ENCODE peak calls at places on chromosomes 1 and 21, in five cellular contexts. Q is H1, O is mesenchymal stem cell, X is neuronal stem cell, W is IMR-90. G is an unnamed sample.

GRCh38 chr1:28104866-28105467 is 16.6 kb upstream of the EYA3 start:
- DNase-seq in O (peak; percentile 79), W (peak; percentile 76), Q (peak; percentile 81), X (peak; percentile 42), G (peak; percentile 96)

GRCh38 chr1:186974774-186975181 is 146.0 kb downstream of the PLA2G4A start:
- DNase-seq in Q (no peak), X (no peak), O (peak; percentile 97), W (peak; percentile 99), G (no peak)

GRCh38 chr1:89936694-89937093 is 58.2 kb upstream of the ZNF326 start:
- DNase-seq in X (no peak), O (no peak), Q (no peak), W (no peak), G (no peak)

GRCh38 chr1:212977781-212978645 is 27.7 kb downstream of the VASH2 start:
- DNase-seq in W (peak; percentile 19), X (no peak), Q (no peak), O (no peak), G (peak; percentile 21)

GRCh38 chr1:68384321-68384813 is 65.4 kb downstream of the RPE65 start:
- DNase-seq in O (peak; percentile 100), X (no peak), Q (no peak), W (peak; percentile 100), G (no peak)

GRCh38 chr1:218431476-218431875 is 86.3 kb downstream of the TGFB2 start:
- DNase-seq in O (no peak), X (no peak), W (no peak), Q (no peak), G (no peak)

GRCh38 chr1:6188466-6188865 is 8.3 kb upstream of the CHD5 start:
- DNase-seq in Q (no peak), X (no peak), W (no peak), O (no peak), G (no peak)

GRCh38 chr1:201535046-201535777 is 3.7 kb upstream of the NAV1 start:
- DNase-seq in O (peak; percentile 84), Q (no peak), W (peak; percentile 68), X (no peak), G (no peak)

GRCh38 chr1:10668241-10668761 is 128.1 kb downstream of the CASZ1 start:
- DNase-seq in O (peak; percentile 77), W (no peak), Q (no peak), X (no peak), G (no peak)

GRCh38 chr1:23090056-23090455 is 70.8 kb downstream of the KDM1A start:
- DNase-seq in X (no peak), W (no peak), O (no peak), Q (no peak), G (no peak)

GRCh38 chr1:223853275-223853674 is 7.5 kb upstream of the TP53BP2 start:
- DNase-seq in W (peak; percentile 66), O (no peak), X (no peak), Q (no peak), G (no peak)

DNA sequence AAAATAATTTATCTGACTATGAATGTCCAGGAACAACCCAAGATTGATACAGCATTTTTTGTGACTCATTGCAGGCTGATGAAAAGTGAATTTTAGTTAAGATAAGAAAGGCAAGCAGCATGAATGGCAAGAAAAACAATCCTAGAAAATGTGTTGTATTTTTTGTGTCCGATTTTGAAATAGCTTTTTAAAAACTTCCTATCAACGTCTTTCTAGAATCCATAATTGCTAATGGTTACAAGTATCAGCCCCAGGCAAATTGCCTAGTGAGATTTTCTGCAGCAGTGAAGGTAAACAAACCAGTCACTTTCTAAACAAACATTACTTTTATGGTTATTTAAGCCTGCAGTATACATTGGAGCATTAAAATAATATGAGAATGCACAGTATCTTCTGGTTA is 251.7 kb downstream of the PTPRC start:
- DNase-seq in X (no peak), Q (no peak), O (peak; percentile 61), W (peak; percentile 71), G (no peak)
- H2AFZ ChIP-seq in X (no peak overlapping the region), Q (no peak overlapping the region), O (no peak overlapping the region), W (no peak overlapping the region), G (no peak overlapping the region)

GRCh38 chr1:37853157-37853556 is 6.2 kb downstream of the MTF1 start:
- DNase-seq in W (no peak), Q (no peak), O (no peak), X (no peak), G (no peak)
- H2BK120ac ChIP-seq in W (no peak overlapping the region), Q (no peak overlapping the region), O (no peak overlapping the region), X (no peak overlapping the region), G (no peak overlapping the region)

DNA sequence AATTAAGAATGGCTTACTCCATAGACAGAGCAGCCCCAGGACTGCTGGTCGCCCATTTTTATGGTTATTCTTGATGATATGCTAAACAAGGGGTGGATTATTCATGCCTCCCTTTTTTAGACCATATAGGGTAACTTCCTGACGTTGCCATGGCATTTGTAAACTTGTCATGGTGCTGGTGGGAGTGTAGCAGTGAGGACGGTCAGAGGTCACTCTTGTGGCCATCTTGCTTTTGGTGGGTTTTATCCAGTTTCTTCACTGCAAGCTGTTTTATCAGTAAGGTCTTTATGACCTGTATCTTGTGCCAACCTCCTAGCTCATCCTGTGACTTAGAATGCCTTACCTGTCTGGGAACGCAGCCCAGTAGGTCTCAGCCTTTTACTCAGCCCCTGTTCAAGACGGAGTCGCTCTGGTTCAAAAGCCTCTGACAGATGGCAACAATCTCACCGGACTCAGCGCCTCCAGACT is 5.2 kb upstream of the AGPAT3 start:
- DNase-seq in O (peak; percentile 51), Q (no peak), X (no peak), W (no peak), G (no peak)
- H2AFZ ChIP-seq in O (no peak overlapping the region), Q (no peak overlapping the region), X (peak overlapping the region; percentile 75), W (peak overlapping the region; percentile 25), G (no peak overlapping the region)

DNA sequence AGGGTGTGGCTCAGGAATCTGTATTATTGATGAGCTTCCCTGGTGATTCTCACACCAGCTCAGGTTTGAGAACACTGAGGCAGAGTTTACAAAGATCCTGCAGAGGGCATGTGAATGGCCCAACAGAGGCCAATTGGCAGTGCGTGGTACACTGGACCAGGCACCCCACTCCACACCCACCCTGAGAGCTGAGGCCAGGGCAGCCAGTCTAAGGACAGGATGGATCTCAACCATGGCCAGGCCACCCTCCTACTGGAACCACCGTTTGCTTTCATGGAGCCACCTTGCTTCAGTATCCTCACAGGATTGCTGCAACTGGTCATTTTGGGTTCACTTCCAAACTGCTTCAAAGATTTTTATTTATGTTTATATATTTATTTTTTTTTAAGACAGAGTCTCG is 7.3 kb upstream of the RASSF5 start:
- DNase-seq in X (no peak), O (no peak), Q (no peak), W (no peak), G (no peak)
- H2BK120ac ChIP-seq in X (no peak overlapping the region), O (no peak overlapping the region), Q (no peak overlapping the region), W (no peak overlapping the region), G (no peak overlapping the region)

DNA sequence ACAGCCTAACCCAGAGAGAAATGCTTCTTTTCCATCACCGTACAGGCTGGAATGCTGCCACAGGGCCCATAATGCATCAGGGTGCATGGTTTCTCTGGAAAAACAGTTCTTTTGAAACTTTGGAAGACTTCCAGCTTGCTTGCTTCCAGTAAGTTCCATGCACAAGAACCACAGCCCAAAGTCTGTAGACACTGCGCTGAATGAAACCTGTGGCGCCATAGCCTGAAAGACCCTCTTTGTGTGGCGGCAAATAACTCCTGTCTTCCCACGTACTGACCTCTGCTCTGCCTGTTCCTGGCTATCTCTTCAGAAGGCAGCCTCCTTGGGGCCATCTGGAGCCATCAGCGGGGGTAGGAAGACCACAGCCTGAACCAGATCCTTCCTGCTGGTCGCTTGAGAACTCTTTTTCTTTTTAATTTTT is 15.1 kb downstream of the MIIP start:
- DNase-seq in Q (no peak), X (no peak), W (peak; percentile 44), O (peak; percentile 30), G (no peak)
- H2AFZ ChIP-seq in Q (no peak overlapping the region), X (peak overlapping the region; percentile 55), W (no peak overlapping the region), O (no peak overlapping the region), G (no peak overlapping the region)

DNA sequence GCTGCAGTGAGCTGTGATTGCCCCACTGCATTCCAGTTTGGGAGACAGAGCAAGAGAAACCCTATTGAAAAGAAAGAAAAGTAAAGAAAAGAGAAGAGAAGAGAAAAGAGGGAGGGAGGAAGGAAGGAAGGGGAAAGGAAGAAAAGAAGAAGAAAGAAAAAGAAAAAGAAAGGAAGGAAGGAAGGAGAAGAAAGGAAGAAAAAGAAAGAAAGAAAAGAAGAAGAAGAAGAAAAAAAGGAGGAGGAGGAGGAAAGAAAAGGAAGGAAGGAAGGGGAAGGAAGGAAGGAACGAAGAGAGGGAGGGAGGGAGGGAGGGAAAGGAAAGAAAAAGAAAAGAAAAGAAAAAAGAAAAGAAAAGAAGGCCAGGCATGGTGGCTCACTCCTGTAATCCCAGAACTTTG is 10.2 kb downstream of the SLC5A9 start:
- DNase-seq in O (no peak), Q (no peak), X (no peak), W (no peak), G (no peak)
- H2BK120ac ChIP-seq in O (no peak overlapping the region), Q (no peak overlapping the region), X (no peak overlapping the region), W (no peak overlapping the region), G (no peak overlapping the region)

GRCh38 chr1:167116174-167116573 is 22.3 kb downstream of the STYXL2 start:
- DNase-seq in O (no peak), W (no peak), X (no peak), Q (no peak), G (no peak)

GRCh38 chr1:167119696-167120095 is 25.8 kb downstream of the STYXL2 start:
- DNase-seq in W (no peak), Q (no peak), O (no peak), X (no peak), G (no peak)

GRCh38 chr1:167120899-167121298 is 27.0 kb downstream of the STYXL2 start:
- DNase-seq in X (no peak), Q (no peak), W (no peak), O (no peak), G (no peak)

GRCh38 chr1:167117225-167117624 is 23.4 kb downstream of the STYXL2 start:
- DNase-seq in O (no peak), W (no peak), Q (no peak), X (no peak), G (no peak)

GRCh38 chr1:167118188-167118587 is 24.3 kb downstream of the STYXL2 start:
- DNase-seq in W (no peak), O (no peak), X (no peak), Q (no peak), G (no peak)
- H2AFZ ChIP-seq in W (no peak overlapping the region), O (no peak overlapping the region), X (no peak overlapping the region), Q (no peak overlapping the region), G (no peak overlapping the region)